ENCODE peak calls at places on chromosomes 7 and 10, in ten cellular contexts. D is heart left ventricle, M is lower leg skin, H is esophagus squamous epithelium, P is HCT116, L is spleen, C is IMR-90, B is adrenal gland, J is GM12878, N is prostate gland. T is an unnamed sample.
A peak's percentile ranks its signal among the peaks of the same experiment; 100 is the strongest.

GRCh38 chr10:52082307-52082706 is 231.8 kb upstream of the DKK1 start:
- DNase-seq in D (no peak), M (no peak), H (no peak), P (no peak), L (no peak), C (no peak), B (no peak), J (no peak), N (no peak), T (no peak)

GRCh38 chr10:132463333-132464255 is 66.6 kb downstream of the PWWP2B start:
- DNase-seq in D (no peak), M (no peak), H (no peak), P (no peak), L (peak; percentile 73), C (no peak), B (no peak), J (no peak), N (no peak), T (no peak)

GRCh38 chr10:2881720-2882459 is 185.5 kb upstream of the PFKP start:
- DNase-seq in D (no peak), M (no peak), H (no peak), P (no peak), L (no peak), C (no peak), B (no peak), J (no peak), N (no peak), T (no peak)

GRCh38 chr10:36109399-36110023 is 467.4 kb upstream of the FZD8 start:
- DNase-seq in D (no peak), M (no peak), H (no peak), P (no peak), L (no peak), C (no peak), B (no peak), J (no peak), N (no peak), T (no peak)

GRCh38 chr10:100886946-100887345 is 25.8 kb upstream of the SLF2 start:
- DNase-seq in D (peak; percentile 57), M (no peak), H (no peak), P (no peak), L (no peak), C (no peak), B (no peak), J (no peak), N (no peak), T (no peak)

GRCh38 chr10:58399410-58399809 is 14.2 kb downstream of the TFAM start:
- DNase-seq in D (no peak), M (no peak), H (no peak), P (no peak), L (no peak), C (peak; percentile 48), B (no peak), J (no peak), N (no peak), T (no peak)

GRCh38 chr10:49761789-49762565 is at the start of gene OGDHL:
- DNase-seq in D (peak; percentile 58), M (no peak), H (no peak), P (peak; percentile 26), L (peak; percentile 81), C (peak; percentile 19), B (peak; percentile 49), J (no peak), N (peak; percentile 68), T (no peak)

GRCh38 chr7:35581564-35581963 is 113.4 kb downstream of the HERPUD2 start:
- DNase-seq in D (no peak), M (no peak), H (no peak), P (no peak), L (no peak), C (no peak), B (no peak), J (no peak), N (no peak), T (no peak)

GRCh38 chr7:89607797-89608196 is 546.5 kb upstream of the STEAP1 start:
- DNase-seq in D (no peak), M (no peak), H (no peak), P (no peak), L (no peak), C (no peak), B (no peak), J (no peak), N (no peak), T (no peak)

GRCh38 chr7:44309271-44310091 is 15.9 kb downstream of the CAMK2B start:
- DNase-seq in D (peak; percentile 67), M (peak; percentile 26), H (no peak), P (no peak), L (peak; percentile 87), C (peak; percentile 32), B (peak; percentile 81), J (no peak), N (no peak), T (peak; percentile 60)

GRCh38 chr10:68318331-68319059 is 13.4 kb upstream of the HNRNPH3 start:
- DNase-seq in D (no peak), M (no peak), H (no peak), P (no peak), L (no peak), C (no peak), B (no peak), J (no peak), N (no peak), T (no peak)

GRCh38 chr7:129741743-129742213 is 130.3 kb downstream of the NRF1 start:
- DNase-seq in D (no peak), M (no peak), H (no peak), P (no peak), L (no peak), C (no peak), B (no peak), J (no peak), N (peak; percentile 33), T (no peak)

GRCh38 chr7:112150823-112151641 is 55.2 kb downstream of the DOCK4 start:
- DNase-seq in D (no peak), M (no peak), H (no peak), P (no peak), L (no peak), C (peak; percentile 18), B (no peak), J (no peak), N (no peak), T (no peak)

GRCh38 chr7:148623586-148624282 is 33.2 kb downstream of the C7orf33 start:
- DNase-seq in D (no peak), M (no peak), H (no peak), P (no peak), L (no peak), C (peak; percentile 5), B (no peak), J (no peak), N (no peak), T (no peak)

GRCh38 chr10:80945267-80945880 is 407.7 kb downstream of the SH2D4B start:
- DNase-seq in D (no peak), M (no peak), H (no peak), P (no peak), L (no peak), C (no peak), B (no peak), J (no peak), N (peak; percentile 22), T (no peak)

GRCh38 chr7:45153238-45153637 is 4.4 kb upstream of the RAMP3 start:
- DNase-seq in D (no peak), M (no peak), H (no peak), P (no peak), L (peak; percentile 33), C (peak; percentile 4), B (no peak), J (no peak), N (no peak), T (no peak)

GRCh38 chr7:98211676-98212531 is 665 bp downstream of the BHLHA15 start:
- DNase-seq in D (peak; percentile 16), M (no peak), H (no peak), P (no peak), L (peak; percentile 77), C (no peak), B (peak; percentile 24), J (no peak), N (no peak), T (no peak)
- TF ChIP-seq POLR2A in D (no peak), M (no peak), H (no peak), P (no peak), L (no peak), C (no peak), B (no peak), J (no peak), N (no peak), T (no peak)

DNA sequence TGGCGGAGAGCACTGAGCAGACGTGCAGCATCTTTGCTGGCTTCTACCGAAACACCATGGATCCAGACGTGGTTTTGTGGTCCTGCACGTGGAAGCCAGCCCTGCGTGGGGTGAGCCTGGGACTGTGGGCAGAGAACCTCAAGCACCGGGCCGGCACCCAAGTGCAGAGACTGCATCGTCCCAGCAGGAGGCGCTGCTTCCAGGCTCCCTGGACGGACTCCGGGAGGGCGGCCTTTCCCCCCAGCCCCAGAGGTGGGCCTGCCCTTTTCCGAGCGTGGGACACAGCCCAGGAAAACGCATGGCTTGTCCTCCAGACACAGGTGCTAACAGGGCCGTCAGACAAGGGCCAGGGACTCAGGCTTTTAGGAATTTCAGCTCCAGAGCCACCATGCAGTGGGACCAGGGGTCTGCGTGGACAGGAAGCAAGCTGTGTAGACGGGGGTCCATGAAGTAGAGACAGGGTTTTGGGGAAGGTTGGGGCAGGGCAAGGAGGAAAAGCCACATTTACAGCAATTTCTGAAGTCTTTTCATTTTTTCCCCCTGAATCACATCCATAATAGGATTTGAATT is 303.9 kb downstream of the WDR37 start:
- DNase-seq in D (no peak), M (no peak), H (no peak), P (no peak), L (no peak), C (no peak), B (no peak), J (no peak), N (no peak), T (no peak)
- TF ChIP-seq CTCF in D (no peak), M (no peak), H (no peak), P (peak; percentile 11), L (no peak), C (no peak), B (no peak), J (peak; percentile 34), N (no peak), T (no peak)

DNA sequence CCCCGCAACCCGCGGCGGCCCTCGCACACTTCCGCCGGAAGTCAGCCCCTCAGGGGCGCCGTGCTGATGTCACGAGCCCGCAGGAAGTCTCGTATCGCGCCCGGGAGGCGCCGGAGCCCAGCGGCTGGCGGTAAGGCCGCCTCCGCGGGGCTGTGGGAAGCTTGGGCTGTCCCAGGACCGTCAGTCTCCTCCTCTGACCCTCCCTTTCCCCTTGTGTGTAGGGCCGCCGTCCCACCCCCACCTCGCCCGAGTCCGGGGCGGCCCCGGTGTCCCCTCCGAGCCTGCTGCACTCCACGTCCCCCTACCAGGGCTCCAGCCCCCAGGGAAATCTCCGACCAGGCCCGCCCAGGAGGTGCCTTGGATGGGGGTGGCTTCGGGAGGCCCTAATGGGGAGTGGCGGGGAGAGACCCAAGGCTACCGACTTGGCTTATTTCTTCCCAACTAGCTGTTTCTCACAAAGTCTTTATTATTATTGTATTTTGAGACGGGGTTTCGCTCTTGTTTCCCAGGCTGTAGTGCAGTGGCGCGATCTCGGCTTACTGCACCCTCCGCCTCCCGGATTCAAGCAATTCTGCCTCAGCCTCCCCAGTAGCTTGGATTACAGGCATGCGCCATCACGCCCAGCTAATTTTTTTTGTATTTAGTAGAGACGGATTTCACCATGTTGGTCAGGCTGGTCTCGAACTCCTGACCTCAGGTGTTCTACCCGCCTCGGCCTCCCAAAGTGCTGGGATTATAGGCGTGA is at the start of gene ZDHHC4:
- DNase-seq in D (peak; percentile 92), M (peak; percentile 72), H (peak; percentile 25), P (peak; percentile 80), L (peak; percentile 96), C (peak; percentile 85), B (peak; percentile 89), J (peak; percentile 61), N (peak; percentile 70), T (peak; percentile 75)
- TF ChIP-seq POLR2A in D (peak; percentile 61), M (peak; percentile 37), H (peak; percentile 90), P (peak; percentile 92), L (peak; percentile 62), C (peak; percentile 93), B (peak; percentile 88), J (peak; percentile 96), N (peak; percentile 75), T (peak; percentile 92)

GRCh38 chr7:101031082-101031481 is 11.2 kb downstream of the MUC17 start:
- DNase-seq in D (no peak), M (no peak), H (no peak), P (no peak), L (no peak), C (no peak), B (no peak), J (no peak), N (peak; percentile 42), T (no peak)
- TF ChIP-seq CTCF in D (no peak), M (no peak), H (no peak), P (no peak), L (no peak), C (no peak), B (no peak), J (peak; percentile 18), N (peak; percentile 17), T (no peak)

T was measured in breast epithelium.